ENCODE peak calls at places on chromosomes 6 and 20, in five cellular contexts. I is K562, J is H1, H is spleen, Y is Peyer's patch. P is an unnamed sample. For H3K4me1 and H3K36me3, the result is how much of the 10 kb centered on the place peaks cover.

GRCh38 chr20:39899881-39900280 is 789.2 kb downstream of the MAFB start:
- DNase-seq in I (no peak), Y (no peak), H (no peak), J (peak), P (no peak)

GRCh38 chr6:63441266-63441956 is 121.6 kb upstream of the LGSN start:
- DNase-seq in J (no peak), I (peak), Y (no peak), H (no peak), P (no peak)

GRCh38 chr6:46490425-46491200 is 636 bp downstream of the RCAN2 start:
- DNase-seq in I (peak), H (peak), J (no peak), Y (no peak), P (peak)

GRCh38 chr6:26312096-26312463 is 52.9 kb upstream of the BTN3A2 start:
- DNase-seq in J (no peak), H (no peak), Y (no peak), I (no peak), P (no peak)

GRCh38 chr20:31987744-31988143 is 19.8 kb downstream of the XKR7 start:
- DNase-seq in I (no peak), J (no peak), H (no peak), Y (no peak), P (no peak)

GRCh38 chr6:138297761-138298298 is 79.5 kb upstream of the PBOV1 start:
- DNase-seq in Y (no peak), J (no peak), H (no peak), I (no peak), P (no peak)

GRCh38 chr20:46062151-46062550 is 27.6 kb downstream of the NCOA5 start:
- DNase-seq in H (no peak), I (no peak), Y (no peak), J (no peak), P (no peak)

GRCh38 chr6:139243531-139243930 is 48.3 kb downstream of the TXLNB start:
- DNase-seq in I (no peak), Y (no peak), H (no peak), J (no peak), P (no peak)

GRCh38 chr6:111221804-111222203 is 134.5 kb downstream of the SLC16A10 start:
- DNase-seq in Y (no peak), H (no peak), I (no peak), J (no peak), P (no peak)

GRCh38 chr6:165571068-165571682 is 91.9 kb downstream of the PDE10A start:
- DNase-seq in Y (no peak), J (no peak), H (no peak), I (no peak), P (no peak)

GRCh38 chr20:46027245-46027853 is 1.7 kb upstream of the SLC12A5 start:
- DNase-seq in I (peak), J (no peak), H (no peak), Y (no peak), P (no peak)

GRCh38 chr20:40654876-40655275 is 34.2 kb downstream of the MAFB start:
- DNase-seq in Y (no peak), I (no peak), H (no peak), J (no peak), P (peak)

GRCh38 chr20:24118781-24119175 is 130.2 kb upstream of the GGTLC1 start:
- DNase-seq in J (no peak), I (no peak), Y (no peak), H (no peak), P (no peak)

GRCh38 chr6:39169448-39170344 is 54.7 kb upstream of the SAYSD1 start:
- DNase-seq in H (no peak), Y (peak), I (no peak), J (no peak), P (no peak)

GRCh38 chr20:38873050-38873581 is 53.1 kb upstream of the FAM83D start:
- DNase-seq in J (no peak), Y (peak), I (no peak), H (peak), P (no peak)

GRCh38 chr6:163926642-163927041 is 512.1 kb downstream of the QKI start:
- DNase-seq in Y (no peak), H (no peak), I (no peak), J (no peak), P (peak)

GRCh38 chr6:147468634-147469033 is 39.9 kb upstream of the SAMD5 start:
- DNase-seq in H (no peak), I (no peak), Y (no peak), J (no peak), P (no peak)

DNA sequence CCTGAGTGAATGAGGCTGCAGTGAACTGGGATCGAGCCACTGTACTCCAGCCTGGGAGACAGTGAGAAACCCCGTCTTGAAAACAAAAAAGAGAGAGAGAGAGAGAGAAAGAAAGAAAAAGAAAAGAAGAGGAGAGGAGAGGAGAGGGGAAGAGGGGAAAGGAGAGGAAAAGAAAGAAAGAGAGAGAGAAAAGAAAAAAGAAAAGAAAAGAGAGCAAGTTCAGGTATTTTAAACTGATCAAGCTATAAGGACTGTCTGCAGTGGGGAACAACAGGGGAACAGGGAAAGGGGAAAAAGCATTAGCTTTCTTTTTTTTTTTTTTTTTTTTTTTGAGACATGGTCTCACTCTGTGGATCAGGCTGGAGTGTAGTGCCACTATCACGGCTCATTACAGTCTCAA is 2.5 kb downstream of the CGA start:
- DNase-seq in J (no peak), I (no peak), H (no peak), Y (no peak), P (no peak)
- H3K4me1 ChIP-seq in J (under half), I (under half), H (under half), Y (under half), P (under half)

GRCh38 chr6:108568101-108568500 is 7.4 kb downstream of the FOXO3 start:
- DNase-seq in J (no peak), Y (no peak), I (no peak), H (no peak), P (no peak)
- H3K36me3 ChIP-seq in J (under half), Y (under half), I (under half), H (half or more), P (under half)

DNA sequence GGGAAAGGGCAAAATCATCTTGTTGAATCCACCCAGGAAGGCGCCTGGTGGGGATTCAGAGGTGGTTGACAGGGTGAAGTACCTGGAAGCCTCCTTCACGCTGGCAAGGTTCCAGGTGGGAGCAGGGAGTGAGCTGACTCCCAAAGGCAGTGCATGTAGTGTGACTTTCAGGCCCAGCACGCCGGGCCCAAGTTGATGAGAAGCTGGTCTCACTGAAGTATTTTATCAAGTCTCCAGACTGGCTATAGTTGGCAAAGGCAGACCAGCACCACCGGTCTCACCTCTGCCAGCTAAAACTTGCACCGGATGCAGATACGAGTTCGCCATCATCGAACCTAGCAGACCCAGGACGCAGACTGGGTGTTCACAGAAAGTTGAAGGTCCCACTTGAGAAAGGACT is 16.5 kb downstream of the PPP1R10 start:
- DNase-seq in J (no peak), H (no peak), Y (no peak), I (peak), P (no peak)
- TF ChIP-seq POLR2A in J (no peak), H (no peak), Y (no peak), I (peak), P (no peak)

DNA sequence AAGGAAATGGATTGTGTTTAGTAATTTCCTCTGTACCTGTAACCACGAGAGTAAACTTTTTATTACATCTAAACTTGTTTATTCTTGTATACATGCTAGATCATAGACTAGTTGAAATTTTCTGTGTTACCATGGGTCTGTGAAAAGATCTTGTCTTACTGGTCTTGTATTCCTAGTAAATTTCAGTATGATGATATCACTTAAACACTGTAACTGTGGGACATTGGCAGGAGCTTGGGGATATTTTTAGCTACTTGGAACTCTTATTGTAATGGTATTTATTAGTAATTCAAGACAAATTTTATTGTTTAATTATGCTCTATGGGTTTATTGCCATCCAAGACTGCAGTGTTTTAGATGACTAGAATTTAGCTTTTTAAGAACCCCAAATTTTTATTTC is 25.9 kb upstream of the TULP4 start:
- DNase-seq in H (no peak), J (no peak), I (no peak), Y (no peak), P (no peak)
- H3K4me1 ChIP-seq in H (half or more), J (under half), I (under half), Y (under half), P (under half)

DNA sequence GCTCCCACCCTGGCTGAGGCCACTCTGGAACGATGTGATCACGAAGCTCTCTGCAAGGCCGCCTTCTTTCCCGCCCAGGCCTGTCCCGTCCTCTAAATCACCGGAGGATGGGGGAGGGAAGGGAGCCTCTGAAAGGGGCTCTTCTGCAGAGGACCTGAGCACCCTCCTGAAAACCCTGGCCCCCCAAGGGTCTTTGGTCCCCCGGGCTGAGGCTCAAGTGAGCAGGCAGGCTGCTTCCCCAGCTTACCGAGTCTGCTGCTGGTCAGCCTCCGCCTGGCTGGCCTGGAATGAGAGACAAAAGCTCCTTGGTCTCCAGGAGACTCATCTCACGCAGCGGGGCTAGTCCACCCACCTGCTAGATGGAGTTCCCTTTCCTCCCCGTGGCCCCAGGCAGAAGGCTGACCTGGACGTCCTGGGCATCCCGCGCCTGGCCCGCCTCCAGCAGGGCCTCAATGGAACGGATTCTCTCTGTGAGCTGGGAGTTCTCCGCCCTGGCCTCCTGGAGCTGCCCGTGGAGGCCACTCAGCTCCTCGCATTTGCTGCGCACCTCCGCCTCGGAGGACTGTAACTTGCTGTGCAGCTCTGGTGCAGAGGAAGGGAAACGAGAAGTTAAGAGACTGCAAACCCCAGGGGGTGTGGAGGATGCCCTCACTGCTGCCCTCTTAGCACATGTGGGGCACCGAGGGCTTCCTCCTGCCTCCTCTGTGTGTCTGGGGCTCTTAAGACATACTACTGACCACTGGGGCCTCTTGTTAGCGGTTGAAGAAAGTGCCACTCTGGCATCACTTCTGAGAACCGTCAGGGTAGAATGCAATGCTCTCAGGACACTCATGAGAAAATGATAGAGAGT is 54.7 kb downstream of the RRBP1 start:
- DNase-seq in J (no peak), H (peak), Y (no peak), I (no peak), P (no peak)
- H3K36me3 ChIP-seq in J (under half), H (half or more), Y (under half), I (under half), P (under half)

DNA sequence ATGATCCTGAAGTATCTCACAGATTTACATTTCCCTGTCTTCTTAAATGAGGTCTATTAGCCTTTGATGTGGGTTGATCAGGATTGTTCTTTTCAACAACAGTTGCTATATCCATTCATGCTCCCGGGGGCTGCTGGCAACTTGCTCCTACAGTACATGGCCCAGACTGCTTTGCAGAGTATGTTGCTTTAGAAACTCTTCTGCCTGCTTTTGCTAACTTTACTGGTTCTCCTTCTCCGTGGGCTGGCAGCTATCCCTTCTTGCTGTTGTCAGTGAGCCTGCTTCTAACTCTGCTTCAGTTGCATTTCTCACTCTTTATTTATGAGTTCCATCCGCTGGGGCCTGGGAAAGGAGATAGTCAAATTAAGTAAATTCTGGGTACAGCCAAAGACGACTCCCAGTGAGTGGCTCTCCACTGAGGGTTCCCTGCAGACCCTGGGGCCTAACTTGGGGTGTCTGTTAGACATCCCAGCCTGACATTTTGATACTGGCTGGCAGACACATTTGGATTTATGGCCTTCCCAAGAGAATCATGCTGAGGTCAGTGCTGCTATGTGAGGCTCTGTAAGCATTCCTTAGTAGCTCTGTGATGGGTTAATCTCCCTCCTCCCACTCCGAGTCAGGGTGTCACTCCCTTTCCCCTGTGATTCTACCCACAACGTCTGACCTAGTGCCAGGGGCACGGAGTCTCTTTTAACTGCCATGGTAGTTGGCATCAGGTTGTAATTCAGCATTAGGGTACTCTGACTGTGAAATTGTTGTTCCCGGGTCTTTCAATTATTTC is 73.6 kb downstream of the SLX4IP start:
- DNase-seq in I (no peak), H (no peak), J (no peak), Y (no peak), P (no peak)
- TF ChIP-seq POLR2A in I (no peak), H (no peak), J (no peak), Y (no peak), P (no peak)

GRCh38 chr20:25251019-25251418 is 3.1 kb downstream of the PYGB start:
- DNase-seq in H (no peak), Y (peak), I (no peak), J (no peak), P (no peak)

GRCh38 chr20:25247666-25248500 is at the start of gene PYGB:
- DNase-seq in Y (peak), I (peak), H (peak), J (peak), P (peak)

GRCh38 chr20:25250508-25250907 is 2.6 kb downstream of the PYGB start:
- DNase-seq in H (no peak), I (no peak), Y (no peak), J (no peak), P (no peak)

GRCh38 chr20:25248501-25249172 is 752 bp downstream of the PYGB start:
- DNase-seq in Y (peak), J (no peak), H (no peak), I (no peak), P (no peak)

DNA sequence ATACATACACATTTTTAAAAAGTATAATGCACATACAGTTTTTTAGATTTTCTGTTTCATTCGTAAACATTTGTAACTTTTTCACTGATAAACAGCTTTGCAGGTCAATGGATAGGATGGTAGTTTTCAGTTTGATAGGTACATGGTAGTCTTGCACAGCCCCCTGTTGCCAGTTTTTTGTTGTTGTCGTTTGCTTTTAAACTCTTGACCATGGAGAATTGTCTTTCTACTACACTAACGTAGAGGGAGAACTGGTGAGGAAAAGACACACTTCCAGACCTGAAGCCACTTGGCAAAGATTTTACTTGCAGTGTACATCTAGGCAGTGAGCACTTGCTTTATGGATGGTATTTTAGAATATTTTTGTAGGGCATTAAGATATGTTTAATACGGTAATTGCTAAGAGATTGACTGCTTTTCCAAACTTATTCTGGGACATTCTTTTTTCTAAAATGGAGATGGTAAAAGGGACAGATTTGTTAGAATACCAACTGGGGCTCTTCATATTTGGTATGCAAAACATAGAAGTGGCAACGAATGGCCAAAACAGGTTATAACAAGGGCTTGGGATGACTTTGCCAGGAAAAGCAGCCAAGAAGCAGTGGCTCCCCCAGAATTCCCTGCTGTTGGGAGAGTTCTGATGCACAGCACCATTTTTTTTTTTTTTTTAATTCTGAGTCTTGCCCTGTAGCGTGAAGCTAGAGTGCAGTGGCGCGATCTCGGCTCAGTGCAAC is 1.5 kb downstream of the PYGB start:
- DNase-seq in Y (no peak), H (no peak), I (no peak), J (no peak), P (no peak)
- H3K4me1 ChIP-seq in Y (under half), H (half or more), I (under half), J (under half), P (under half)

GRCh38 chr6:157206359-157206815 is 116.9 kb downstream of the TMEM242 start:
- DNase-seq in H (no peak), I (no peak), Y (no peak), J (no peak), P (no peak)

GRCh38 chr6:157210954-157211353 is 112.4 kb downstream of the TMEM242 start:
- DNase-seq in H (no peak), J (no peak), Y (no peak), I (no peak), P (no peak)

GRCh38 chr6:157205473-157206358 is 117.6 kb downstream of the TMEM242 start:
- DNase-seq in H (no peak), I (no peak), J (no peak), Y (no peak), P (no peak)

GRCh38 chr6:157209865-157210530 is 113.3 kb downstream of the TMEM242 start:
- DNase-seq in Y (no peak), J (no peak), H (no peak), I (no peak), P (no peak)

GRCh38 chr6:157207521-157208076 is 115.7 kb downstream of the TMEM242 start:
- DNase-seq in I (no peak), H (no peak), J (no peak), Y (no peak), P (no peak)
- H3K36me3 ChIP-seq in I (under half), H (half or more), J (under half), Y (under half), P (under half)

P was measured in gastrocnemius medialis.